ENCODE peak calls at places on chromosomes 11 and 22, in seven cellular contexts. P is AG09319; Y is astrocyte of the cerebellum; E is naive thymus-derived CD8-positive, alpha-beta T cell; Z is stomach; C is renal cortical epithelial cell; S is mesothelial cell of epicardium. U is an unnamed sample.

GRCh38 chr22:30943368-30943767 is 25.2 kb downstream of the MORC2 start:
- DNase-seq in P (no peak), Z (no peak), Y (no peak), C (no peak), S (no peak), E (peak; percentile 81), U (no peak)

GRCh38 chr11:110991621-110992355 is 253.7 kb upstream of the POU2AF2 start:
- DNase-seq in P (peak; percentile 79), Y (peak; percentile 53), Z (no peak), E (no peak), C (peak; percentile 63), S (no peak), U (no peak)

GRCh38 chr11:86606849-86607481 is 65.5 kb downstream of the ME3 start:
- DNase-seq in E (no peak), S (no peak), Z (no peak), P (no peak), Y (no peak), C (peak; percentile 88), U (peak; percentile 42)

GRCh38 chr11:64132982-64133705 is 32.8 kb downstream of the MACROD1 start:
- DNase-seq in C (no peak), E (no peak), Y (no peak), S (no peak), Z (no peak), P (no peak), U (no peak)

GRCh38 chr11:63682045-63682915 is 980 bp downstream of the RTN3 start:
- DNase-seq in C (no peak), P (no peak), Y (no peak), S (no peak), E (peak; percentile 14), Z (no peak), U (no peak)

GRCh38 chr11:104799251-104799650 is 99.0 kb downstream of the CASP12 start:
- DNase-seq in Z (no peak), P (no peak), C (no peak), Y (peak; percentile 2), S (no peak), E (no peak), U (no peak)

GRCh38 chr11:83694191-83694905 is 408.2 kb upstream of the CCDC90B start:
- DNase-seq in C (no peak), S (no peak), Y (no peak), Z (no peak), P (no peak), E (no peak), U (no peak)

GRCh38 chr11:82944198-82944597 is 42.7 kb downstream of the DDIAS start:
- DNase-seq in Z (no peak), P (no peak), E (no peak), C (no peak), Y (no peak), S (no peak), U (no peak)

GRCh38 chr11:29333993-29334780 is 682.6 kb downstream of the KCNA4 start:
- DNase-seq in Y (peak; percentile 69), S (no peak), C (peak; percentile 73), Z (no peak), P (no peak), E (no peak), U (no peak)

GRCh38 chr11:111737877-111738205 is 28.3 kb downstream of the PPP2R1B start:
- DNase-seq in Y (no peak), S (no peak), E (no peak), Z (no peak), C (no peak), P (no peak), U (no peak)

GRCh38 chr11:126336065-126336464 is 19.4 kb upstream of the ST3GAL4 start:
- DNase-seq in P (no peak), S (no peak), Z (no peak), E (no peak), C (no peak), Y (no peak), U (no peak)

GRCh38 chr11:73538381-73538872 is 59.5 kb downstream of the FAM168A start:
- DNase-seq in E (peak; percentile 42), Z (no peak), Y (no peak), P (no peak), C (no peak), S (no peak), U (no peak)

GRCh38 chr22:40258463-40259046 is 80.8 kb downstream of the TNRC6B start:
- DNase-seq in S (no peak), P (no peak), E (no peak), Y (peak; percentile 26), Z (no peak), C (peak; percentile 92), U (peak; percentile 57)

GRCh38 chr11:83998921-83999320 is 712.8 kb upstream of the CCDC90B start:
- DNase-seq in S (no peak), Y (no peak), Z (no peak), E (no peak), P (no peak), C (no peak), U (no peak)

GRCh38 chr11:116972692-116973091 is 125.5 kb downstream of the SIK3 start:
- DNase-seq in Y (no peak), P (no peak), C (no peak), E (no peak), Z (no peak), S (no peak), U (no peak)

GRCh38 chr11:4433852-4434251 is 15.2 kb upstream of the OR52K2 start:
- DNase-seq in E (no peak), S (no peak), C (no peak), P (no peak), Y (no peak), Z (no peak), U (no peak)

GRCh38 chr22:20779813-20780148 is 5.9 kb downstream of the SERPIND1 start:
- DNase-seq in S (no peak), Y (peak; percentile 26), C (no peak), P (no peak), Z (no peak), E (no peak), U (no peak)

GRCh38 chr22:19707347-19708322 is 6.7 kb upstream of the SEPTIN5 start:
- DNase-seq in P (no peak), E (no peak), C (no peak), Z (no peak), S (no peak), Y (no peak), U (no peak)

GRCh38 chr22:29308791-29309262 is 2.4 kb downstream of the GAS2L1 start:
- DNase-seq in C (no peak), Z (no peak), P (no peak), Y (peak; percentile 73), E (peak; percentile 36), S (no peak), U (no peak)

GRCh38 chr22:19505735-19506126 is 18.5 kb downstream of the CLDN5 start:
- DNase-seq in Z (no peak), C (no peak), S (no peak), Y (no peak), P (no peak), E (no peak), U (no peak)

GRCh38 chr11:46435679-46436078 is 44.1 kb upstream of the CHRM4 start:
- DNase-seq in C (no peak), P (no peak), S (no peak), Y (no peak), Z (no peak), E (no peak), U (no peak)

GRCh38 chr11:44377914-44378321 is 68.0 kb upstream of the ALX4 start:
- DNase-seq in Y (no peak), C (no peak), P (no peak), S (no peak), Z (no peak), E (no peak), U (no peak)

GRCh38 chr11:110490886-110491285 is 61.1 kb downstream of the FDX1 start:
- DNase-seq in C (peak; percentile 72), Y (no peak), P (no peak), S (no peak), Z (no peak), E (no peak), U (peak; percentile 15)

GRCh38 chr11:46249103-46249942 is 28.1 kb upstream of the CREB3L1 start:
- DNase-seq in P (no peak), E (no peak), C (peak; percentile 27), S (no peak), Y (no peak), Z (no peak), U (no peak)

GRCh38 chr11:78319453-78319955 is 98.1 kb downstream of the GAB2 start:
- DNase-seq in Z (no peak), Y (no peak), C (no peak), P (no peak), S (no peak), E (no peak), U (no peak)

GRCh38 chr11:66663741-66664296 is 13.9 kb downstream of the RBM4B start:
- DNase-seq in E (no peak), C (no peak), Z (no peak), P (no peak), S (no peak), Y (no peak), U (no peak)

GRCh38 chr22:20965888-20966855 is 883 bp upstream of the AIFM3 start:
- DNase-seq in S (no peak), Y (no peak), E (no peak), C (no peak), P (no peak), Z (no peak), U (no peak)

GRCh38 chr11:64436025-64436424 is 77.1 kb downstream of the RPS6KA4 start:
- DNase-seq in C (no peak), Z (no peak), S (no peak), E (no peak), P (no peak), Y (no peak), U (no peak)

GRCh38 chr22:32584650-32585049 is 110.0 kb downstream of the FBXO7 start:
- DNase-seq in Y (peak; percentile 15), E (no peak), S (no peak), Z (no peak), C (peak; percentile 40), P (peak; percentile 70), U (no peak)

GRCh38 chr11:117313103-117313502 is 3.0 kb downstream of the BACE1 start:
- DNase-seq in Y (no peak), S (no peak), Z (no peak), C (no peak), E (no peak), P (no peak), U (no peak)

GRCh38 chr11:65655570-65656332 is 7.0 kb downstream of the RELA start:
- DNase-seq in E (no peak), S (peak; percentile 14), P (no peak), C (no peak), Y (no peak), Z (no peak), U (no peak)

GRCh38 chr11:26837154-26837553 is 115.3 kb upstream of the SLC5A12 start:
- DNase-seq in C (peak; percentile 95), Y (no peak), P (no peak), S (no peak), Z (no peak), E (no peak), U (peak; percentile 71)